ENCODE peak calls at places on chromosome 16, in six cellular contexts. B is HTR-8/SVneo; A is activated CD4-positive, alpha-beta T cell treated with anti-CD3 and anti-CD28 coated beads, Interleukin-2, amount 50 U/mL, for 4 hours; I is tibial artery; E is left cardiac atrium; N is T-helper 2 cell. K is an unnamed sample.

GRCh38 chr16:2474877-2475412 is at the start of gene TBC1D24:
- DNase-seq in B (peak; percentile 96), A (peak; percentile 56), I (peak; percentile 82), E (peak; percentile 88), N (peak; percentile 66), K (peak; percentile 48)

GRCh38 chr16:74666010-74666421 is 661 bp downstream of the RFWD3 start:
- DNase-seq in B (no peak), A (no peak), I (no peak), E (no peak), N (no peak), K (no peak)

GRCh38 chr16:85639529-85640253 is 26.6 kb downstream of the GSE1 start:
- DNase-seq in B (no peak), A (no peak), I (no peak), E (peak; percentile 77), N (no peak), K (no peak)

GRCh38 chr16:1395444-1396074 is 18.9 kb downstream of the UNKL start:
- DNase-seq in B (no peak), A (no peak), I (no peak), E (no peak), N (no peak), K (no peak)

GRCh38 chr16:23514381-23515152 is 4.3 kb upstream of the GGA2 start:
- DNase-seq in B (no peak), A (no peak), I (no peak), E (no peak), N (no peak), K (peak; percentile 49)

GRCh38 chr16:82793550-82794244 is 166.9 kb downstream of the CDH13 start:
- DNase-seq in B (no peak), A (no peak), I (no peak), E (no peak), N (no peak), K (no peak)

GRCh38 chr16:11686713-11687112 is 18.5 kb downstream of the SNN start:
- DNase-seq in B (no peak), A (no peak), I (no peak), E (no peak), N (no peak), K (no peak)

GRCh38 chr16:10964891-10965326 is 20.5 kb downstream of the CLEC16A start:
- DNase-seq in B (no peak), A (peak; percentile 62), I (no peak), E (no peak), N (peak; percentile 66), K (no peak)

GRCh38 chr16:1037023-1037933 is 35.3 kb upstream of the SSTR5 start:
- DNase-seq in B (peak; percentile 61), A (no peak), I (no peak), E (no peak), N (no peak), K (no peak)

GRCh38 chr16:65098916-65099315 is 22.9 kb downstream of the CDH11 start:
- DNase-seq in B (no peak), A (no peak), I (no peak), E (no peak), N (no peak), K (no peak)

GRCh38 chr16:89917773-89918452 is 749 bp upstream of the MC1R start:
- DNase-seq in B (peak; percentile 25), A (peak; percentile 42), I (no peak), E (peak; percentile 88), N (peak; percentile 58), K (peak; percentile 77)

GRCh38 chr16:52603015-52603414 is 56.1 kb upstream of the TOX3 start:
- DNase-seq in B (no peak), A (no peak), I (no peak), E (no peak), N (no peak), K (no peak)